ENCODE peak calls at places on chromosomes 6 and 20, in ten cellular contexts. One of them, this sample, is unnamed.

GRCh38 chr20:50055524-50056083 is 57.3 kb downstream of the UBE2V1 start:
- DNase-seq in T-cell: no peak
- DNase-seq in Ammon's horn: no peak
- DNase-seq in DMS 273 treated with DMSO at 0.1 percent for 48 hours: no peak
- DNase-seq in hypothalamus: no peak
- DNase-seq in kidney tubule cell: no peak
- DNase-seq in MCF 10A: no peak
- DNase-seq in NCI-H510A treated with DMSO at 0.1 percent for 48 hours: no peak
- DNase-seq in right cardiac atrium: no peak
- DNase-seq in fibroblast of the aortic adventitia: no peak
- DNase-seq in this sample: no peak

GRCh38 chr6:36807750-36808149 is 31.5 kb downstream of the CPNE5 start:
- DNase-seq in T-cell: no peak
- DNase-seq in Ammon's horn: no peak
- DNase-seq in DMS 273 treated with DMSO at 0.1 percent for 48 hours: no peak
- DNase-seq in hypothalamus: no peak
- DNase-seq in kidney tubule cell: no peak
- DNase-seq in MCF 10A: no peak
- DNase-seq in NCI-H510A treated with DMSO at 0.1 percent for 48 hours: no peak
- DNase-seq in right cardiac atrium: no peak
- DNase-seq in fibroblast of the aortic adventitia: no peak
- DNase-seq in this sample: no peak

GRCh38 chr6:10248378-10248843 is 166.5 kb downstream of the TFAP2A start:
- DNase-seq in T-cell: no peak
- DNase-seq in Ammon's horn: no peak
- DNase-seq in DMS 273 treated with DMSO at 0.1 percent for 48 hours: no peak
- DNase-seq in hypothalamus: no peak
- DNase-seq in kidney tubule cell: no peak
- DNase-seq in MCF 10A: peak
- DNase-seq in NCI-H510A treated with DMSO at 0.1 percent for 48 hours: no peak
- DNase-seq in right cardiac atrium: no peak
- DNase-seq in fibroblast of the aortic adventitia: no peak
- DNase-seq in this sample: no peak

GRCh38 chr6:43708857-43709653 is 21.5 kb upstream of the MRPS18A start:
- DNase-seq in T-cell: no peak
- DNase-seq in Ammon's horn: no peak
- DNase-seq in DMS 273 treated with DMSO at 0.1 percent for 48 hours: no peak
- DNase-seq in hypothalamus: no peak
- DNase-seq in kidney tubule cell: no peak
- DNase-seq in MCF 10A: peak
- DNase-seq in NCI-H510A treated with DMSO at 0.1 percent for 48 hours: no peak
- DNase-seq in right cardiac atrium: peak
- DNase-seq in fibroblast of the aortic adventitia: peak
- DNase-seq in this sample: no peak

GRCh38 chr20:24148372-24148771 is 159.8 kb upstream of the GGTLC1 start:
- DNase-seq in T-cell: no peak
- DNase-seq in Ammon's horn: no peak
- DNase-seq in DMS 273 treated with DMSO at 0.1 percent for 48 hours: no peak
- DNase-seq in hypothalamus: no peak
- DNase-seq in kidney tubule cell: peak
- DNase-seq in MCF 10A: no peak
- DNase-seq in NCI-H510A treated with DMSO at 0.1 percent for 48 hours: no peak
- DNase-seq in right cardiac atrium: no peak
- DNase-seq in fibroblast of the aortic adventitia: no peak
- DNase-seq in this sample: no peak

GRCh38 chr6:155261146-155261900 is 2.5 kb upstream of the CLDN20 start:
- DNase-seq in T-cell: no peak
- DNase-seq in Ammon's horn: no peak
- DNase-seq in DMS 273 treated with DMSO at 0.1 percent for 48 hours: no peak
- DNase-seq in hypothalamus: no peak
- DNase-seq in kidney tubule cell: no peak
- DNase-seq in MCF 10A: no peak
- DNase-seq in NCI-H510A treated with DMSO at 0.1 percent for 48 hours: no peak
- DNase-seq in right cardiac atrium: no peak
- DNase-seq in fibroblast of the aortic adventitia: no peak
- DNase-seq in this sample: no peak

GRCh38 chr6:16764188-16764950 is 3.1 kb upstream of the ATXN1 start:
- DNase-seq in T-cell: no peak
- DNase-seq in Ammon's horn: peak
- DNase-seq in DMS 273 treated with DMSO at 0.1 percent for 48 hours: peak
- DNase-seq in hypothalamus: no peak
- DNase-seq in kidney tubule cell: peak
- DNase-seq in MCF 10A: no peak
- DNase-seq in NCI-H510A treated with DMSO at 0.1 percent for 48 hours: no peak
- DNase-seq in right cardiac atrium: no peak
- DNase-seq in fibroblast of the aortic adventitia: peak
- DNase-seq in this sample: no peak

GRCh38 chr6:126773122-126773805 is 345.2 kb upstream of the RSPO3 start:
- DNase-seq in T-cell: no peak
- DNase-seq in Ammon's horn: no peak
- DNase-seq in DMS 273 treated with DMSO at 0.1 percent for 48 hours: no peak
- DNase-seq in hypothalamus: no peak
- DNase-seq in kidney tubule cell: no peak
- DNase-seq in MCF 10A: no peak
- DNase-seq in NCI-H510A treated with DMSO at 0.1 percent for 48 hours: no peak
- DNase-seq in right cardiac atrium: peak
- DNase-seq in fibroblast of the aortic adventitia: peak
- DNase-seq in this sample: no peak

GRCh38 chr20:59047938-59048680 is 5.5 kb upstream of the PRELID3B start:
- DNase-seq in T-cell: no peak
- DNase-seq in Ammon's horn: no peak
- DNase-seq in DMS 273 treated with DMSO at 0.1 percent for 48 hours: no peak
- DNase-seq in hypothalamus: no peak
- DNase-seq in kidney tubule cell: peak
- DNase-seq in MCF 10A: no peak
- DNase-seq in NCI-H510A treated with DMSO at 0.1 percent for 48 hours: no peak
- DNase-seq in right cardiac atrium: no peak
- DNase-seq in fibroblast of the aortic adventitia: peak
- DNase-seq in this sample: no peak

GRCh38 chr6:98980814-98981213 is 33.1 kb upstream of the FBXL4 start:
- DNase-seq in T-cell: no peak
- DNase-seq in Ammon's horn: no peak
- DNase-seq in DMS 273 treated with DMSO at 0.1 percent for 48 hours: no peak
- DNase-seq in hypothalamus: no peak
- DNase-seq in kidney tubule cell: peak
- DNase-seq in MCF 10A: peak
- DNase-seq in NCI-H510A treated with DMSO at 0.1 percent for 48 hours: no peak
- DNase-seq in right cardiac atrium: no peak
- DNase-seq in fibroblast of the aortic adventitia: no peak
- DNase-seq in this sample: no peak

GRCh38 chr6:96468681-96469224 is 52.9 kb upstream of the UFL1 start:
- DNase-seq in T-cell: no peak
- DNase-seq in Ammon's horn: peak
- DNase-seq in DMS 273 treated with DMSO at 0.1 percent for 48 hours: no peak
- DNase-seq in hypothalamus: no peak
- DNase-seq in kidney tubule cell: no peak
- DNase-seq in MCF 10A: no peak
- DNase-seq in NCI-H510A treated with DMSO at 0.1 percent for 48 hours: no peak
- DNase-seq in right cardiac atrium: no peak
- DNase-seq in fibroblast of the aortic adventitia: no peak
- DNase-seq in this sample: no peak

GRCh38 chr6:135534773-135535380 is 37.3 kb upstream of the AHI1 start:
- DNase-seq in T-cell: no peak
- DNase-seq in Ammon's horn: no peak
- DNase-seq in DMS 273 treated with DMSO at 0.1 percent for 48 hours: no peak
- DNase-seq in hypothalamus: no peak
- DNase-seq in kidney tubule cell: peak
- DNase-seq in MCF 10A: no peak
- DNase-seq in NCI-H510A treated with DMSO at 0.1 percent for 48 hours: no peak
- DNase-seq in right cardiac atrium: no peak
- DNase-seq in fibroblast of the aortic adventitia: peak
- DNase-seq in this sample: peak

GRCh38 chr6:34709386-34709785 is 12.8 kb upstream of the ILRUN start:
- DNase-seq in T-cell: no peak
- DNase-seq in Ammon's horn: peak
- DNase-seq in DMS 273 treated with DMSO at 0.1 percent for 48 hours: peak
- DNase-seq in hypothalamus: peak
- DNase-seq in kidney tubule cell: no peak
- DNase-seq in MCF 10A: peak
- DNase-seq in NCI-H510A treated with DMSO at 0.1 percent for 48 hours: no peak
- DNase-seq in right cardiac atrium: peak
- DNase-seq in fibroblast of the aortic adventitia: peak
- DNase-seq in this sample: peak

GRCh38 chr6:10970731-10971130 is 73.4 kb downstream of the ELOVL2 start:
- DNase-seq in T-cell: no peak
- DNase-seq in Ammon's horn: no peak
- DNase-seq in DMS 273 treated with DMSO at 0.1 percent for 48 hours: no peak
- DNase-seq in hypothalamus: no peak
- DNase-seq in kidney tubule cell: no peak
- DNase-seq in MCF 10A: peak
- DNase-seq in NCI-H510A treated with DMSO at 0.1 percent for 48 hours: no peak
- DNase-seq in right cardiac atrium: no peak
- DNase-seq in fibroblast of the aortic adventitia: no peak
- DNase-seq in this sample: no peak

This sample was measured in hepatic stellate cell.